ENCODE peak calls at places on chromosomes 3 and 15, in four cellular contexts. Q is heart right ventricle, C is breast epithelium, O is vagina. D is an unnamed sample.

GRCh38 chr3:198107840-198108734 is 148.1 kb downstream of the LMLN start:
- DNase-seq in C (no peak), Q (no peak), O (no peak), D (no peak)

GRCh38 chr15:28955160-28955502 is 69.4 kb downstream of the APBA2 start:
- DNase-seq in O (peak), Q (no peak), C (no peak), D (no peak)

GRCh38 chr15:52095597-52096262 is 16.8 kb downstream of the BCL2L10 start:
- DNase-seq in C (no peak), O (no peak), Q (no peak), D (no peak)

GRCh38 chr15:68578960-68579935 is at the start of gene CORO2B:
- DNase-seq in C (no peak), Q (peak), O (no peak), D (no peak)

GRCh38 chr3:161969867-161970266 is 473.3 kb downstream of the OTOL1 start:
- DNase-seq in C (no peak), Q (no peak), O (no peak), D (no peak)

GRCh38 chr3:48219543-48219942 is 3.8 kb upstream of the CAMP start:
- DNase-seq in O (no peak), Q (no peak), C (no peak), D (no peak)

GRCh38 chr3:52483577-52484495 is 11.3 kb upstream of the STAB1 start:
- DNase-seq in Q (no peak), O (no peak), C (peak), D (no peak)

GRCh38 chr3:38645601-38646000 is 3.9 kb downstream of the SCN5A start:
- DNase-seq in O (no peak), C (no peak), Q (no peak), D (peak)

GRCh38 chr3:101065962-101066361 is 72.7 kb upstream of the ABI3BP start:
- DNase-seq in Q (no peak), C (no peak), O (no peak), D (no peak)

GRCh38 chr3:123758081-123758564 is 126.0 kb downstream of the MYLK start:
- DNase-seq in O (peak), C (no peak), Q (no peak), D (no peak)

GRCh38 chr15:96285306-96285705 is 45.2 kb upstream of the NR2F2 start:
- DNase-seq in C (no peak), Q (peak), O (no peak), D (no peak)

GRCh38 chr3:122705379-122705778 is 24.7 kb downstream of the PARP14 start:
- DNase-seq in C (no peak), O (no peak), Q (no peak), D (no peak)

GRCh38 chr3:158097571-158098553 is 8.4 kb downstream of the SHOX2 start:
- DNase-seq in Q (no peak), C (no peak), O (no peak), D (peak)

GRCh38 chr15:96270581-96271172 is 59.8 kb upstream of the NR2F2 start:
- DNase-seq in C (no peak), O (no peak), Q (no peak), D (no peak)

GRCh38 chr3:45965281-45966052 is 22.2 kb downstream of the CXCR6 start:
- DNase-seq in C (no peak), O (no peak), Q (no peak), D (no peak)

GRCh38 chr15:50880651-50881114 is 27.8 kb upstream of the AP4E1 start:
- DNase-seq in Q (no peak), O (no peak), C (no peak), D (no peak)

GRCh38 chr3:87287025-87287424 is 10.6 kb upstream of the POU1F1 start:
- DNase-seq in Q (no peak), C (no peak), O (no peak), D (no peak)

GRCh38 chr3:67692621-67693020 is 38.2 kb upstream of the SUCLG2 start:
- DNase-seq in Q (no peak), O (no peak), C (no peak), D (no peak)

GRCh38 chr3:67688231-67688630 is 33.8 kb upstream of the SUCLG2 start:
- DNase-seq in Q (no peak), O (no peak), C (no peak), D (no peak)

GRCh38 chr3:67691926-67692325 is 37.5 kb upstream of the SUCLG2 start:
- DNase-seq in O (no peak), Q (no peak), C (no peak), D (no peak)

GRCh38 chr3:67691207-67691606 is 36.8 kb upstream of the SUCLG2 start:
- DNase-seq in C (no peak), Q (no peak), O (no peak), D (no peak)

DNA sequence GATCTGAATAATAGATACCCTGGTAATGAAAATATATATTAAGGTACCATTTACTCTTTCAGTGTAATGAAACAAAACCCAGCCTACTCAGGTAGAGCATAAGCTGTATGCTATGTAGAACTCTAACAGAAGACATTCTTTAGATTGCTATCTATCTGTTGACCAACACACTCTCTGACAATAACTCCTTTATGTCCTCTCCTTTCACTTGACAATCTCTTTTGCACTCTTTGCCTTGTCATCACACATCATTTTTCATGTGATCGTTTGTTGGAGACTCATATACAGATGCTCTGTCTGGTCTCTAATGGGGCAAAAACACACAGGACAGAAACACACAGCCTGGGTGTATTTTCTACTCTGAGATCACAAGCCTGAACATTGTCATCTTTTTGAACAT is 35.4 kb upstream of the SUCLG2 start:
- DNase-seq in O (no peak), C (no peak), Q (no peak), D (no peak)
- TF ChIP-seq CTCF in O (no peak), C (no peak), Q (no peak), D (no peak)

GRCh38 chr3:17972889-17973558 is 230.6 kb upstream of the TBC1D5 start:
- DNase-seq in Q (no peak), O (no peak), C (no peak), D (no peak)

GRCh38 chr3:17972030-17972429 is 229.6 kb upstream of the TBC1D5 start:
- DNase-seq in Q (no peak), C (no peak), O (no peak), D (no peak)

GRCh38 chr3:17972476-17972875 is 230.0 kb upstream of the TBC1D5 start:
- DNase-seq in C (no peak), Q (no peak), O (no peak), D (no peak)

GRCh38 chr3:17973559-17973906 is 231.1 kb upstream of the TBC1D5 start:
- DNase-seq in Q (no peak), C (no peak), O (no peak), D (no peak)

GRCh38 chr3:17974206-17974841 is 231.9 kb upstream of the TBC1D5 start:
- DNase-seq in O (no peak), C (no peak), Q (no peak), D (no peak)
- TF ChIP-seq CTCF in O (no peak), C (no peak), Q (no peak), D (peak)

DNA sequence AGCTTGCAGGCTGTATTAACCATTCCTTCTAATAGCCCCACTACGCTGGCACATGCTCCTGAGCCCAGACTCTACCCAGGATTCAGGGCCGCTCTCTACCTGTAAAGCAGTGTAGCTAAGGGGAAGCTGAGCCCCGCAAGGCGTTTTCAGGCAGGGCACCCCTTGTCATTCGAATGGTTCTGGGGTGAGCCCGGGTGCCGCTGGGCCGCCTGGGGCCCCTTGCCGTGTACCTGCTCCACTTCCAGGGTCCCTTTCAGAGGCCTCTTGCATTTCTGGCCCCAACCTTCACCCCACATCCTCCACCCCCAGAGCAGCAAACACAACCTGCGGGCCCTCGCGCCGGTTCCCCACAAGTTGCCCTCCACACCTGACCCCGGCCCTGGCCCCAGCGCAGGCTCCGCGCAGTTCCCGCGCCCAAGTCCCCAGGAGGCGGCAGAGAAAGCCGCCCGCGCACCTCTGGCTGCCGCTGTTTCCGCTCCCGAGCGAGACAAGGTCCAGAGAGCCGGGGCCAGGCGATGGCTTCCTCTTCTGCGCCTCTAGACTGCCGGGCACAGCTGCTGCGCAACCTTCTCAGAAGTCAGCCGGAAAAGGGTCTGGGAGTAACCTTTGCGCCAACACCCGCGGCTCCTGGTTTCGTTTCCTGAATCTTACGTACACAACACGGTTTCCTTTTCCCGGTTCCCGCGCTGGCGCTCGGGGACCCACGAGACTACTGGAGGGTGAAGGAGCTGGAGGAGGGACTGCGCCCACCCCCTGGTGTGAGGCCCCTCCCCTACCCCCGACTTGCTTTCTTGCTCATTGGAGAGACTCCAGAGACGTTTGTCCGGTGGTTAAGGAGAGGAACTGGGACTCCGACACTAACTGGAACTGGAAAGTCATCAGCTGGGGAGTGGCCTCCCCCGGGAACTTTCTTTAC is at the start of gene PLSCR1:
- DNase-seq in C (peak), Q (peak), O (no peak), D (peak)
- TF ChIP-seq CTCF in C (no peak), Q (no peak), O (no peak), D (no peak)

DNA sequence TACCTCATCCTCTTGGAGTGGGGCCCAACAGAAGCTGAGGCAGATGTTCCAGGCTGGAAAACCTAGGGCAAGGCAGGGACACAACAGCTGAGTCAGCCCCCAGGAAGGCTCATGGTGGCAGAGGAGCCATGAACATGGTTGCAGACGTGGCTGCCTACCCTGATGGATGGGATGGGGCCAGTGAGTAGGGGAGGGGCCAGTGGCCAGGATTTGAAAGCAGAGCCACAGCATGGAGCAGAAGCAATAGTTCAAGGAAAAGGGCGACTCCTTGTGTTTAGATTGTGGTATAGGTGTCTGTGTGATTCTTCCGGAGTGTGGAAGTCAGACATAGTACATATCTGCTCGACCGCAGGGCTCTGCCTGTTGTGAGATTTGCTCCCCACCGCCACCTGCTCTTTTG is 24.2 kb downstream of the PXYLP1 start:
- DNase-seq in C (no peak), O (no peak), Q (no peak), D (no peak)
- TF ChIP-seq CTCF in C (no peak), O (no peak), Q (no peak), D (peak)